ENCODE peak calls at places on chromosome 17, in eight cellular contexts. V is adrenal gland, B is heart left ventricle, Q is heart right ventricle, I is aorta, J is HCT116, K is colonic mucosa, U is mammary epithelial cell. Z is an unnamed sample. For H3K27me3, the result is how much of the 10 kb centered on the place peaks cover.

GRCh38 chr17:42274273-42274542 is 2.0 kb downstream of the STAT5B start:
- DNase-seq in B (no peak), Q (no peak), U (no peak), K (no peak), I (no peak), J (no peak), V (no peak), Z (no peak)

GRCh38 chr17:50798424-50799344 is 31.4 kb upstream of the ANKRD40CL start:
- DNase-seq in U (peak), I (no peak), J (no peak), K (no peak), V (no peak), Q (no peak), B (no peak), Z (no peak)

GRCh38 chr17:17712268-17712924 is 31.1 kb downstream of the RAI1 start:
- DNase-seq in B (no peak), K (no peak), I (no peak), J (no peak), Q (no peak), V (no peak), U (peak), Z (peak)

GRCh38 chr17:7502987-7503386 is 18.8 kb downstream of the POLR2A start:
- DNase-seq in Q (no peak), V (no peak), J (no peak), I (no peak), K (no peak), U (no peak), B (no peak), Z (no peak)

GRCh38 chr17:40442392-40443195 is 656 bp upstream of the IGFBP4 start:
- DNase-seq in K (peak), J (no peak), I (peak), B (peak), U (no peak), Q (peak), V (no peak), Z (no peak)

GRCh38 chr17:67606471-67606870 is 111.3 kb upstream of the NOL11 start:
- DNase-seq in K (peak), J (no peak), V (peak), B (peak), I (no peak), U (no peak), Q (peak), Z (no peak)

GRCh38 chr17:7856840-7857723 is at the start of gene NAA38:
- DNase-seq in K (peak), V (peak), I (peak), U (peak), Q (peak), B (peak), J (peak), Z (peak)

GRCh38 chr17:72580321-72581127 is 459.7 kb downstream of the SOX9 start:
- DNase-seq in I (no peak), K (peak), J (no peak), B (no peak), V (no peak), U (peak), Q (no peak), Z (no peak)

GRCh38 chr17:72754513-72754912 is 338.0 kb downstream of the SLC39A11 start:
- DNase-seq in I (no peak), U (peak), Q (no peak), V (no peak), J (no peak), B (no peak), K (no peak), Z (no peak)

GRCh38 chr17:50834786-50835562 is 412 bp upstream of the WFIKKN2 start:
- DNase-seq in U (no peak), V (peak), B (no peak), I (no peak), Q (no peak), K (no peak), J (no peak), Z (no peak)

GRCh38 chr17:74715144-74715543 is 2.4 kb upstream of the CD300LF start:
- DNase-seq in U (no peak), V (no peak), Q (no peak), K (no peak), J (no peak), B (no peak), I (no peak), Z (no peak)

GRCh38 chr17:62760059-62760887 is 47.8 kb downstream of the MARCHF10 start:
- DNase-seq in K (no peak), V (no peak), U (no peak), J (no peak), I (no peak), B (no peak), Q (no peak), Z (no peak)

GRCh38 chr17:74623693-74624093 is at the start of gene CD300E:
- DNase-seq in U (peak), V (no peak), Q (no peak), K (no peak), I (no peak), B (no peak), J (no peak), Z (no peak)

GRCh38 chr17:30091771-30092170 is 24.8 kb upstream of the NSRP1 start:
- DNase-seq in U (no peak), I (no peak), V (no peak), Q (no peak), J (peak), K (no peak), B (no peak), Z (no peak)

GRCh38 chr17:79221597-79221996 is 147.0 kb downstream of the ENGASE start:
- DNase-seq in U (no peak), J (no peak), Q (no peak), I (no peak), K (no peak), B (no peak), V (no peak), Z (no peak)
- H3K27me3 ChIP-seq in U (under half), J (under half), Q (half or more), I (under half), K (under half), B (half or more), V (under half), Z (under half)

GRCh38 chr17:54177606-54178308 is 355.0 kb downstream of the KIF2B start:
- DNase-seq in I (no peak), J (no peak), Q (no peak), B (no peak), U (peak), K (no peak), V (no peak), Z (no peak)

GRCh38 chr17:54172096-54172495 is 349.4 kb downstream of the KIF2B start:
- DNase-seq in U (no peak), J (no peak), B (no peak), V (no peak), I (no peak), K (no peak), Q (no peak), Z (no peak)

GRCh38 chr17:54172654-54173316 is 350.1 kb downstream of the KIF2B start:
- DNase-seq in I (no peak), B (no peak), J (no peak), K (no peak), U (peak), Q (no peak), V (no peak), Z (peak)
- H3K4me3 ChIP-seq in I (no peak), B (no peak), J (no peak), K (no peak), U (no peak), Q (no peak), V (no peak), Z (no peak)

GRCh38 chr17:58264407-58265103 is 16.2 kb downstream of the MPO start:
- DNase-seq in B (no peak), U (no peak), V (no peak), J (no peak), I (no peak), K (peak), Q (no peak), Z (peak)
- H3K27me3 ChIP-seq in B (under half), U (under half), V (under half), J (half or more), I (under half), K (under half), Q (half or more), Z (under half)

GRCh38 chr17:75722076-75722475 is 817 bp downstream of the ITGB4 start:
- DNase-seq in I (no peak), K (peak), V (no peak), J (no peak), Q (no peak), B (no peak), U (no peak), Z (no peak)
- H3K4me3 ChIP-seq in I (no peak), K (peak), V (no peak), J (peak), Q (peak), B (peak), U (peak), Z (no peak)

Z was measured in HL-60.